ENCODE peak calls at places on chromosome 18, in four cellular contexts. J, C, X and Y are unnamed samples.

GRCh38 chr18:79786304-79786703 is 11.4 kb upstream of the KCNG2 start:
- DNase-seq in J (no peak), C (no peak), X (no peak), Y (no peak)

GRCh38 chr18:31493171-31493570 is 4.8 kb upstream of the DSG2 start:
- DNase-seq in J (no peak), C (no peak), X (no peak), Y (no peak)

GRCh38 chr18:76697441-76697901 is 124.9 kb upstream of the ZNF236 start:
- DNase-seq in J (no peak), C (no peak), X (no peak), Y (no peak)

GRCh38 chr18:66640431-66640830 is 36.5 kb upstream of the CDH19 start:
- DNase-seq in J (no peak), C (peak), X (peak), Y (no peak)

GRCh38 chr18:10776493-10776892 is 250.7 kb downstream of the NAPG start:
- DNase-seq in J (no peak), C (no peak), X (no peak), Y (no peak)

GRCh38 chr18:46649071-46649862 is 7.8 kb downstream of the LOXHD1 start:
- DNase-seq in J (no peak), C (no peak), X (no peak), Y (no peak)

GRCh38 chr18:63306819-63307554 is 12.6 kb downstream of the BCL2 start:
- DNase-seq in J (no peak), C (no peak), X (no peak), Y (no peak)

GRCh38 chr18:45962866-45963265 is 4.3 kb downstream of the EPG5 start:
- DNase-seq in J (no peak), C (no peak), X (peak), Y (no peak)

GRCh38 chr18:71529708-71530303 is 1014.3 kb downstream of the CBLN2 start:
- DNase-seq in J (no peak), C (no peak), X (peak), Y (no peak)

GRCh38 chr18:21053127-21053526 is 58.5 kb downstream of the ROCK1 start:
- DNase-seq in J (no peak), C (no peak), X (peak), Y (no peak)

GRCh38 chr18:68779169-68779568 is 18.7 kb upstream of the CCDC102B start:
- DNase-seq in J (no peak), C (no peak), X (no peak), Y (no peak)

GRCh38 chr18:10690376-10690775 is 164.5 kb downstream of the NAPG start:
- DNase-seq in J (no peak), C (no peak), X (no peak), Y (no peak)

GRCh38 chr18:62897153-62897552 is 181.8 kb downstream of the PHLPP1 start:
- DNase-seq in J (no peak), C (no peak), X (peak), Y (no peak)

GRCh38 chr18:45652703-45653490 is 37.6 kb downstream of the SLC14A2 start:
- DNase-seq in J (no peak), C (no peak), X (no peak), Y (no peak)

GRCh38 chr18:3852321-3852720 is 402.3 kb downstream of the TGIF1 start:
- DNase-seq in J (no peak), C (no peak), X (no peak), Y (no peak)

GRCh38 chr18:61635901-61636528 is 256.8 kb downstream of the RNF152 start:
- DNase-seq in J (peak), C (peak), X (peak), Y (peak)

GRCh38 chr18:73318732-73319479 is 451.1 kb upstream of the NETO1 start:
- DNase-seq in J (no peak), C (no peak), X (peak), Y (no peak)

GRCh38 chr18:902179-902718 is 2.4 kb upstream of the ADCYAP1 start:
- DNase-seq in J (no peak), C (no peak), X (no peak), Y (no peak)

GRCh38 chr18:44697315-44697714 is 16.6 kb downstream of the SETBP1 start:
- DNase-seq in J (no peak), C (no peak), X (no peak), Y (no peak)

GRCh38 chr18:78621141-78621540 is 358.5 kb upstream of the SALL3 start:
- DNase-seq in J (no peak), C (no peak), X (no peak), Y (no peak)

GRCh38 chr18:34643982-34644381 is 66.1 kb upstream of the DTNA start:
- DNase-seq in J (no peak), C (no peak), X (no peak), Y (no peak)

GRCh38 chr18:77080283-77080682 is 52.3 kb downstream of the MBP start:
- DNase-seq in J (no peak), C (no peak), X (no peak), Y (no peak)

GRCh38 chr18:77073336-77074093 is 59.1 kb downstream of the MBP start:
- DNase-seq in J (no peak), C (no peak), X (no peak), Y (no peak)

GRCh38 chr18:50836521-50836957 is 16.7 kb upstream of the MRO start:
- DNase-seq in J (no peak), C (no peak), X (peak), Y (no peak)

GRCh38 chr18:64017870-64018269 is 48.0 kb downstream of the SERPINB8 start:
- DNase-seq in J (no peak), C (no peak), X (no peak), Y (no peak)

GRCh38 chr18:76459312-76459686 is 35.7 kb downstream of the ZNF516 start:
- DNase-seq in J (no peak), C (no peak), X (no peak), Y (no peak)

GRCh38 chr18:67926929-67927864 is 410.7 kb upstream of the DSEL start:
- DNase-seq in J (no peak), C (no peak), X (no peak), Y (no peak)

GRCh38 chr18:77100751-77101355 is 31.7 kb downstream of the MBP start:
- DNase-seq in J (no peak), C (no peak), X (no peak), Y (no peak)

GRCh38 chr18:48735070-48735676 is 196.3 kb downstream of the CTIF start:
- DNase-seq in J (no peak), C (no peak), X (no peak), Y (no peak)

GRCh38 chr18:42296723-42297122 is 341.7 kb downstream of the PIK3C3 start:
- DNase-seq in J (no peak), C (no peak), X (peak), Y (no peak)

GRCh38 chr18:48228841-48229240 is 180.3 kb downstream of the ZBTB7C start:
- DNase-seq in J (peak), C (no peak), X (no peak), Y (no peak)

GRCh38 chr18:23934863-23935262 is 79.7 kb upstream of the TTC39C start:
- DNase-seq in J (no peak), C (no peak), X (no peak), Y (no peak)
- H3K4me3 ChIP-seq in J (no peak), C (no peak), X (no peak), Y (no peak)

GRCh38 chr18:2100694-2101213 is 470.6 kb downstream of the METTL4 start:
- DNase-seq in J (no peak), C (no peak), X (no peak), Y (no peak)

GRCh38 chr18:2102022-2102421 is 469.3 kb downstream of the METTL4 start:
- DNase-seq in J (no peak), C (no peak), X (no peak), Y (no peak)

GRCh38 chr18:2108581-2108980 is 462.7 kb downstream of the METTL4 start:
- DNase-seq in J (no peak), C (no peak), X (peak), Y (no peak)

GRCh38 chr18:2103299-2103698 is 468.0 kb downstream of the METTL4 start:
- DNase-seq in J (no peak), C (no peak), X (no peak), Y (no peak)

GRCh38 chr18:2104620-2105462 is 466.5 kb downstream of the METTL4 start:
- DNase-seq in J (no peak), C (peak), X (peak), Y (no peak)
- TF ChIP-seq CTCF in J (no peak), C (peak), X (peak), Y (peak)

DNA sequence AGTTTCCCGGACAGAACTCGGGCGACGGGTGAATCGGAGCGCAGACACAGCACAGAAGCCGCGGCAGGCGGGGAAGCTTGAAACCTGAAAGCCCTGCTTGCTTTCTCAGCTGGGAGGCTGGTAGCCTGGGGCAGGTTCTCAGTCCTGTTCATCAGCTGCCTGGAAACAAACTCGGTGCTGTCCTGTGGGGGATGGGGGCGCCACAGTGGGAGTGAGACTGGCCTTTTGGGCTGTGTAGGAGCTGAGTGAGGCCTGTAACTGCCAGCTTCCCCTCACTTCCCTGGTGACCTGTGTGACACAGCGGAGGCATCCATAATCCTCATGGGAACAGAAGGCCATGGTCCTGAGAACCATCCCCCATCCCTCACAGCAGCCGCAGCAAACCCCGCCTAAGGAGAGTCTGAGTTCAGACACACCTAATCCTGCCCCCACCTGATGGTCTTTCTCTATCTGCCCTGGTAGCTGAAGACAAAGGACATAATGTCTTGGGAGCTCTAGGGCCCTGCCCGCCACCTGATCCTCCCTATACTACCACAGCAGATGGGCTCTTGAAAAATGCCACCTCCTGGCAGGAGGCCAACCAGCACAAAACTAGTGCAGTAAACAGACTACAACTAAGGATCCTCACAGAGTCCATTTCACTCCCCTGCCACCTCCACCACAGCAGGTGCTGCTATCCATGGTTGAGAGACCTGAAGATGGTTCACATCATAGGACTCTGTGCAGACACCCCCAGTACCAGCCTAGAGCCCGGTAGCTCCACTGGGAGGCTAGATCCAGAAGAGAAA is 52.7 kb upstream of the LDLRAD4 start:
- DNase-seq in J (no peak), C (no peak), X (no peak), Y (no peak)
- H3K4me3 ChIP-seq in J (no peak), C (no peak), X (no peak), Y (no peak)

DNA sequence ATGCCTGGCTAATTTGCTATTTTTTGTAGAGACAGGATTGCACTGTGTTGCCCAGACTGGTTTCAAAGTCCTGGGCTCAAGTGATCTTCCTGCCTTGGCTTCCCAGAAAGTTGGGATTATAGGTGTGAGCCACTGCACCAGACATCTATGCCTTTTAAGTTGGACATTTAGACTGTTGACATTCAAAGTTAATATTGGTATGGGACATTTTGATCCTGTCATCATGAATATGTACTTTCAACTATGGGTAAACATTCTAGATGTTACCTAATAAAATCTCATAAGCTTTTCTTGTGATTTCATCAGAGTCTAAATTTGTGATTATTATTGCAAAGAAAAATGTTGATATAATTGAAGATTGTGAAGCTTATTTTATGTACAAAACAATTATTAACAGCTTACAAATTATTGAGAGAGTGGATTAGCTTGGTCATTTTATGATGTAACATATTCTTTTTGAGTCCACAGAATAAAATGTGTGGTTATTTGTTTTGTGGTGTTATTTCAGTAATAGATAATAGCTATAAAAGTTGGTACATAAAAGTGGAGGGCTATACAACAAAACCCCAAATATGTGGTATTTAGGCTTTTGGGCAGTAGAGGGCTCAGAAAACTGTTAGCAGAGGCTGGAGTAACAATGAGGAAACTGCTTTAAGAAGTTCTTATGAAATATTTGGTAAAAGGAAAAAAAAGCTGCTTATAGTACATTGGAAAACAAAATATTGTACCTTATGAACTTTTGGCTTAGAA is 41.4 kb downstream of the STARD6 start:
- DNase-seq in J (no peak), C (no peak), X (no peak), Y (no peak)
- TF ChIP-seq CTCF in J (no peak), C (no peak), X (no peak), Y (no peak)

GRCh38 chr18:14905350-14905749 is 157.4 kb downstream of the ANKRD30B start:
- DNase-seq in J (no peak), C (no peak), X (no peak), Y (no peak)
- H3K4me3 ChIP-seq in J (no peak), C (no peak), X (no peak), Y (no peak)

GRCh38 chr18:26654173-26655009 is 106.0 kb upstream of the KCTD1 start:
- DNase-seq in J (no peak), C (no peak), X (no peak), Y (no peak)
- TF ChIP-seq CTCF in J (no peak), C (no peak), X (no peak), Y (no peak)

DNA sequence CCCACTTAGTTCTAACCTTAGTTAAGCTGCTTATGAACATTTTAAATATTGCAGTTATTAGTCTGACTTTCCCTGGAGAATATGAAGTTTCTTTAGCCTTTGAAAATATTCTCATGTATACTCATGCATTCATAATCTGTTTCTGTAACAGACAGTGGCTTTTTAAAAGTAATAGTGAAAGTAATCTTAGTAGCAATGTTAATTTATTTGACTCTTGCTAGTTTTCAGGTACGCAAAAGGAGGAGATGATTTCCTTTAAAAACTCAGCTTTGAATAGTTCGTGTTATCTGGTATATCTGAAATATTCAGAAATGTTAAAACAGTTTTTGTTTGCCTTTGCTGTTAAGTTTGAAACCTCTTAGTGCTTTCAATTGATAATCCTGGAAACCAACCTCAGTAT is 3.8 kb downstream of the ANKRD12 start:
- DNase-seq in J (no peak), C (no peak), X (no peak), Y (no peak)
- H3K4me3 ChIP-seq in J (no peak), C (no peak), X (no peak), Y (peak)

GRCh38 chr18:49784427-49785185 is 28.7 kb downstream of the ACAA2 start:
- DNase-seq in J (no peak), C (no peak), X (no peak), Y (no peak)
- TF ChIP-seq CTCF in J (no peak), C (no peak), X (peak), Y (peak)

GRCh38 chr18:57353137-57353939 is 981 bp downstream of the ST8SIA3 start:
- DNase-seq in J (no peak), C (no peak), X (no peak), Y (no peak)

GRCh38 chr18:57352271-57352701 is at the start of gene ST8SIA3:
- DNase-seq in J (no peak), C (no peak), X (no peak), Y (no peak)

GRCh38 chr18:57347784-57348183 is 4.6 kb upstream of the ST8SIA3 start:
- DNase-seq in J (no peak), C (no peak), X (no peak), Y (no peak)

GRCh38 chr18:57353940-57354461 is 1.6 kb downstream of the ST8SIA3 start:
- DNase-seq in J (no peak), C (peak), X (peak), Y (peak)

DNA sequence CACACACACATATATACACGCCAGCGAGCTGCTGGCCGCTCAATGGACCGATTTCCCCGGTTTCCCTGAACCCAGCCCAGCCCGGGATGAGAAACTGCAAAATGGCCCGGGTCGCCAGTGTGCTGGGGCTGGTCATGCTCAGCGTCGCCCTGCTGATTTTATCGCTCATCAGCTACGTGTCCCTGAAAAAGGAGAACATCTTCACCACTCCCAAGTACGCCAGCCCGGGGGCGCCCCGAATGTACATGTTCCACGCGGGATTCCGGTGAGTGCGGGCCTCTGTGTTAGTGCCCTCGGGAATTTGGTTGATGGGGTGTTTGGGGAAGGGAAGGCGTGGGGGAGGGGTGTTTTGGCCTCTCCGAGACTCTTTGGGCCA is 392 bp downstream of the ST8SIA3 start:
- DNase-seq in J (no peak), C (no peak), X (no peak), Y (peak)
- H3K4me3 ChIP-seq in J (no peak), C (no peak), X (no peak), Y (peak)

DNA sequence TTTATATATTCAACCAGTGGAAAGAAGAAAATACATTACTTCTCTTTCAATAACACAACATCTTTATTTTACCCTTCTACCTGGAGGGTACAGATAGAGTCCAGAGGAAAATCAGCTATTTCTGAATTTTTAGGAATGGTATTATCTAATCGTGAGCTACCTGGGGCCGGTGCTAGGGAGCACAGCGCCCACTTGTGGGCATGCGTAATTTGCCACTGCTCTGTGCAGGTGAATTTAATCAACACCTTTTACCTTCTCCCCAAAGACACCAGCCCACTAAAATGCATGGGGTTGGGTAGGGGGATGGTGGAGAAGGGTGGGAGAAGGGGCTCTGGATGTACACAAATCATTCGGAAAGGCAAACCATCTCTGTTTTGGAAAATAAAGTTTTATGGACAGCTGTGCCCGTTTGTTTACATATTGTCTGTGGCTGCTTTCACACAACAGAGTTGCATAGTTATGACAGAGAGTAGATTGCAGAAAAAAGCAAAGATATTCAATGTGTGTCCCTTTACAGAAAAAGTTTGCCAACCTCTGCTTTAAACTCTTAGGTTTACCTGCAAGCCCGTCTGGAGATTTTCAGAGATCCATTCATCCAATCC is 51.5 kb upstream of the DCC start:
- DNase-seq in J (no peak), C (peak), X (no peak), Y (no peak)
- TF ChIP-seq CTCF in J (no peak), C (peak), X (peak), Y (no peak)